ENCODE peak calls at places on chromosomes 4 and X, in five cellular contexts. R, F, M, U and T are unnamed samples.

GRCh38 chr4:144583658-144584057 is 62.3 kb upstream of the HHIP start:
- DNase-seq in R (no peak), F (no peak), M (peak), U (no peak), T (no peak)

GRCh38 chr4:133865606-133866327 is 335.8 kb downstream of the PABPC4L start:
- DNase-seq in R (no peak), F (no peak), M (peak), U (no peak), T (peak)

GRCh38 chrX:63664083-63664482 is 120.9 kb downstream of the ARHGEF9 start:
- DNase-seq in R (no peak), F (no peak), M (peak), U (no peak), T (no peak)

GRCh38 chrX:44785652-44786051 is 58.2 kb upstream of the DUSP21 start:
- DNase-seq in R (no peak), F (no peak), M (peak), U (no peak), T (peak)

GRCh38 chr4:60913646-60914045 is 286.5 kb upstream of the ADGRL3 start:
- DNase-seq in R (no peak), F (no peak), M (no peak), U (no peak), T (no peak)

GRCh38 chr4:151227731-151228130 is 49.2 kb upstream of the PRSS48 start:
- DNase-seq in R (no peak), F (peak), M (peak), U (no peak), T (peak)

GRCh38 chr4:114281561-114281960 is 302.1 kb upstream of the ARSJ start:
- DNase-seq in R (no peak), F (no peak), M (peak), U (no peak), T (peak)

GRCh38 chrX:55160685-55161552 is 59.2 kb upstream of the PAGE5 start:
- DNase-seq in R (peak), F (peak), M (peak), U (peak), T (peak)

GRCh38 chr4:183903021-183903760 is 1.9 kb upstream of the STOX2 start:
- DNase-seq in R (no peak), F (no peak), M (no peak), U (no peak), T (no peak)

GRCh38 chrX:143455045-143455444 is 62.2 kb downstream of the SPANXN3 start:
- DNase-seq in R (no peak), F (no peak), M (no peak), U (no peak), T (no peak)

GRCh38 chr4:157221895-157222763 is 1.6 kb downstream of the GRIA2 start:
- DNase-seq in R (peak), F (peak), M (no peak), U (no peak), T (no peak)

GRCh38 chr4:157172011-157172410 is 48.5 kb upstream of the GRIA2 start:
- DNase-seq in R (no peak), F (no peak), M (peak), U (no peak), T (no peak)

GRCh38 chr4:6499241-6499605 is 26.8 kb upstream of the PPP2R2C start:
- DNase-seq in R (no peak), F (no peak), M (no peak), U (no peak), T (no peak)

GRCh38 chrX:133924548-133924947 is 60.8 kb downstream of the GPC3 start:
- DNase-seq in R (no peak), F (no peak), M (no peak), U (no peak), T (no peak)

GRCh38 chr4:109803924-109804571 is 2.2 kb upstream of the CFI start:
- DNase-seq in R (no peak), F (no peak), M (peak), U (peak), T (no peak)

GRCh38 chr4:108345862-108346530 is 177.3 kb upstream of the LEF1 start:
- DNase-seq in R (no peak), F (no peak), M (peak), U (no peak), T (peak)

GRCh38 chr4:183343730-183344129 is 21.5 kb upstream of the CLDN24 start:
- DNase-seq in R (no peak), F (no peak), M (no peak), U (no peak), T (no peak)

GRCh38 chr4:150038335-150039076 is 39.7 kb upstream of the DCLK2 start:
- DNase-seq in R (no peak), F (no peak), M (no peak), U (no peak), T (no peak)

GRCh38 chr4:53380221-53380620 is 2.8 kb downstream of the FIP1L1 start:
- DNase-seq in R (no peak), F (no peak), M (peak), U (no peak), T (no peak)

GRCh38 chr4:119233750-119234149 is 21.2 kb downstream of the USP53 start:
- DNase-seq in R (no peak), F (no peak), M (no peak), U (no peak), T (no peak)

GRCh38 chrX:109793191-109793590 is 60.1 kb upstream of the ACSL4 start:
- DNase-seq in R (no peak), F (no peak), M (no peak), U (no peak), T (no peak)

GRCh38 chr4:30725562-30725961 is 5.4 kb downstream of the PCDH7 start:
- DNase-seq in R (no peak), F (no peak), M (no peak), U (no peak), T (no peak)

GRCh38 chr4:86496094-86497060 is 97.7 kb upstream of the PTPN13 start:
- DNase-seq in R (no peak), F (peak), M (peak), U (peak), T (no peak)

GRCh38 chr4:140004580-140005314 is 149.2 kb downstream of the MAML3 start:
- DNase-seq in R (no peak), F (peak), M (peak), U (no peak), T (peak)

GRCh38 chrX:22666441-22666840 is 333.3 kb upstream of the DDX53 start:
- DNase-seq in R (no peak), F (no peak), M (peak), U (peak), T (no peak)

GRCh38 chrX:107626916-107627315 is 1.4 kb upstream of the PRPS1 start:
- DNase-seq in R (no peak), F (no peak), M (no peak), U (no peak), T (no peak)

GRCh38 chrX:107628662-107629532 is 587 bp downstream of the PRPS1 start:
- DNase-seq in R (no peak), F (peak), M (peak), U (peak), T (no peak)

GRCh38 chrX:107627792-107628661 is at the start of gene PRPS1:
- DNase-seq in R (peak), F (peak), M (peak), U (peak), T (peak)

GRCh38 chrX:107630031-107630689 is 1.9 kb downstream of the PRPS1 start:
- DNase-seq in R (no peak), F (no peak), M (no peak), U (no peak), T (no peak)

DNA sequence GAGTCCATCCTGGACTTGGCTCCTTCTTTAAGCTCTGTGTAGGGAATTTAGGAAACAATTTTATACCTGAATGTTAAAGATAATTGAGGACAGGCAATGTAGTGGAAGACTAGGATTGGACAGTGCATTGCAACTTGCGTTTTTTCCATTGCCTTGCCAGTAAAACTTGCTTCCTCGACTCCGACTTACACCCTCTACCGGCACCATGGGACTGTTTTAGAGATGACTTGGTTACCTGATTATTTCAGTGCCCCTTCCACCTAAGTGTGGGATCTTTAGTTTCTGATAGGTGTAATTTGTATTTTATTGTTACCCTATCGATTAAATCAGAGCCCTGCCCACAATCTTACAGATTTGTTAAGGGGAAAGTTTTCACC is 1.2 kb downstream of the PRPS1 start:
- DNase-seq in R (no peak), F (no peak), M (peak), U (peak), T (no peak)
- TF ChIP-seq CTCF in R (no peak), F (peak), M (peak), U (peak), T (peak)

DNA sequence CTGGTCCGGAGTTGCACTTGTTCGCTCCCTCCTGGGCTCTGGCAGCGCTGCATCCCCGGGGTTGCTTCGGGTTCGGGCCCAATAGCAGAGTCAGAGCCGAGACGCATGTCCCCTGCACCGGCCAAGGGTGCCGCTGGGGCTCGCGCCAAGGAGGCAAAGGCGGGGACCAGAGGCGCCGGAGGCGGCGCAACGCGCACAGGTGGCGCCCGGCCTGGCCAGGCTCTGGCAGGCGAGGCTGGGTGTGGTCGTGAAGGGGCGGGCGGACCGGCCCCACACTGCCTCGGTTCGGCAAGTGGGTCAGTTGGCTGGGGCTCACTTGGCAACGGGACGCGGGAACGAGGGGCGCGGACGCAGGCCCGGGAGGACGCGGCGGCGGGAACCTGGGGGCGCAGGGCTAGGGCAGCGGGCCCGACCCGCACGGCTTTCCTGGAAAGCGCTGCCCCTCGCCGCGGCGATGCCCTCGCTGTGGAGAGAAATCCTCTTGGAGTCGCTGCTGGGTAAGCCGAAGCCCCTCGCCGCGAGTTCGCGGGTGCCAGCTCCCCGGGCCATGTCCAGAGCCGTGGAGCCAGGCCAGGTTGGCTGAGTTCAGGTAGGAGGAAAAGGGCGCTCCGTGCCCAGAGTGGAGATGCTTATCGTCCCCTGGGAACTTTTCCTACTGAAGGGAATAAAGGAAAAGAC is at the start of gene CWH43:
- DNase-seq in R (peak), F (no peak), M (no peak), U (no peak), T (no peak)
- H3K4me3 ChIP-seq in R (peak), F (no peak), M (no peak), U (no peak), T (no peak)

DNA sequence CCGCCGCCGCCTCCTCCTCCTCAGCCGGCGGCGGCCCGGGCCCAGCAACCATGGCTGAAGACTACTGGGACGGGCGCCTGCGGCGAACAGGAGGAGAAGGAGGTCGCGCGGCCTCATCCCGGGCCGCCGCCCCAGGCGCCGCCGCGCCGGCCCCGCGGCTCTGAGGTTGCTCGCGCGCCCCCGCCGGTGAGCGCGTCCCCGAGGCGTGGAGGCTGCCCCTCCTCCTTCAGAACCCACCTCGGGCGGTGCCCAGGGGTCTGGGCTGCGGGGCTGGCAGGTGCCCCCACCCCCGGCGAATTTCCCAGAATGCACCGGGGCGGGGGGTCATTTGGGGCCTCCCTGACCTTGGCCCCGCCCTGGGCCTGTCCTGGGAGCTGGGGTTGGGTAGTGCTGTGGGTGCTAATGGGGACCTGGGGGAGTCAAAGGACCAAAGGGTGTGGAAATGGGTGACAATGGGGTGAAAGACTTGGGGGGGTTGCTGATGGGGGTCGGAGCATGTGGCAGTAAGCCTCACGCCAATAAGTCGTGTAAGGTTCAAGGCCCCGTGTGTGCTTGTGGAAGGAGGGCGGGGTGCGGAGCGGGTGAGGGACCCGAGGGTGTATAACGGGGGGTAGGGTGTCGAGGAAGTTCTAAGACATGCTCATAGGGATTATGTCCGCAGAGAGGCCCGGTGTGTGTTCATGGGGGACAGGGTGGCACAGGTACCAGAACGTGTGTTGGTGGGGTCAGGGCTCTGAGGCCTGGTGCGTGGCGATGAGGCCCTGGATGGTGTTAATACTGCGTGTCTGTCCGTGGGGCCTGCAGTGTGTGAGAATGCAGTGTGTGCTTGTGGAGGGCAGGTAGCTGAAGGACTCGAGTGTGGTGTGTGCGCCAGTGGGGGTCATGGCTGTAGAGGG is 687 bp downstream of the CDK16 start:
- DNase-seq in R (peak), F (peak), M (no peak), U (peak), T (no peak)
- TF ChIP-seq CTCF in R (no peak), F (no peak), M (no peak), U (no peak), T (no peak)

GRCh38 chr4:48252313-48252712 is 17.3 kb downstream of the TEC start:
- DNase-seq in R (no peak), F (no peak), M (no peak), U (no peak), T (no peak)

GRCh38 chr4:48250980-48251379 is 18.7 kb downstream of the TEC start:
- DNase-seq in R (no peak), F (no peak), M (no peak), U (no peak), T (no peak)

GRCh38 chr4:48255130-48255958 is 14.3 kb downstream of the TEC start:
- DNase-seq in R (no peak), F (no peak), M (no peak), U (no peak), T (no peak)

GRCh38 chr4:48255959-48256342 is 13.7 kb downstream of the TEC start:
- DNase-seq in R (no peak), F (no peak), M (no peak), U (no peak), T (no peak)

DNA sequence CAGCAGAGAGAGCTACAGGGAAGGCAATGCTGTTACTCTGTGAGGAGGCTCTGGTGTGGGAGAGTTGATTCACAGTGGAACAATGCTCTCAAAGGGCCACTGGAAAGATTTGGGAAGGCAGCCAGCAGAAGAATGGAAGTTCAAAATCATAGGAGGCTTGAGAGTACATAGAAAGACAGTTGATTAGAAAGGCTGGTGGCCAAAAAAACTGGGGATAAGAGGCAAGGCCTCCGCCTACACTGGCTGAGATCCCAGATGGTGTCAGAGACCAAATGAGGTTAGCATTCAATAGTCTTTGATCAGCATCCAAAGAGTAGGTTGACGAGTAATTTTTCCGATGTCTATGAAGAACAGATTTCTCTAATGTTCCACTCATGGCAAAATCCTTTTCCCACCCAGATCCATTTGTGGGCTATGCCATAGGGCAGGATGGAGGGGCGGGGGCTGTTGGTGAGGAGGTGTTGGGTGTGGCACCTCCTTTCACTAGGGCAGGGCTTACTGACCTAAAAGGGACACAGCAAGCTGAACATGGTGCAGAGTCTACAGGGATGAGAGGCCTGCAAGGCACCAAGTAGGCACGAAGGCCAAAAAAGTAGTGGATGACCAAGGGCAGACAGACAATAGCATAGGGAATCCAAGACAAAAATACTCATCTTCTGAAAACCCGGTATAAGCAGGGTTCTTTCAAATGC is 15.1 kb downstream of the TEC start:
- DNase-seq in R (no peak), F (no peak), M (peak), U (no peak), T (no peak)
- H3K4me3 ChIP-seq in R (no peak), F (no peak), M (no peak), U (no peak), T (no peak)